ENCODE peak calls at places on chromosome 10, in nine cellular contexts. J, B, A, Z, L, O, E, V and K are unnamed samples.

GRCh38 chr10:86946215-86947170 is 10.9 kb downstream of the MMRN2 start:
- DNase-seq in J (no peak), A (no peak), L (no peak), V (no peak), E (no peak), B (no peak), O (no peak), Z (no peak), K (no peak)

GRCh38 chr10:44974082-44974627 is 4.5 kb downstream of the DEPP1 start:
- DNase-seq in Z (no peak), L (no peak), E (peak), B (no peak), V (no peak), O (no peak), J (no peak), A (peak), K (peak)

GRCh38 chr10:96524745-96525144 is 11.0 kb upstream of the TLL2 start:
- DNase-seq in A (no peak), V (no peak), O (no peak), B (no peak), E (no peak), Z (no peak), J (no peak), L (no peak), K (no peak)

GRCh38 chr10:4721994-4722753 is 103.8 kb upstream of the AKR1E2 start:
- DNase-seq in B (no peak), V (no peak), L (peak), O (peak), E (no peak), A (no peak), Z (no peak), J (no peak), K (no peak)

GRCh38 chr10:14299516-14299915 is 31.2 kb downstream of the FRMD4A start:
- DNase-seq in V (no peak), O (no peak), B (no peak), A (no peak), L (no peak), E (no peak), Z (no peak), J (no peak), K (no peak)

GRCh38 chr10:130409346-130409745 is 273.2 kb downstream of the GLRX3 start:
- DNase-seq in A (no peak), E (no peak), V (no peak), J (no peak), B (no peak), L (no peak), O (no peak), Z (no peak), K (no peak)

GRCh38 chr10:33152146-33152545 is 182.3 kb downstream of the NRP1 start:
- DNase-seq in O (no peak), J (no peak), B (no peak), E (no peak), V (no peak), L (no peak), A (no peak), Z (no peak), K (no peak)

GRCh38 chr10:88865281-88865876 is 13.7 kb upstream of the ANKRD22 start:
- DNase-seq in L (peak), E (no peak), B (no peak), O (no peak), Z (no peak), J (no peak), V (no peak), A (no peak), K (peak)

GRCh38 chr10:123759496-123760070 is 93.4 kb downstream of the GPR26 start:
- DNase-seq in B (no peak), E (no peak), L (no peak), V (no peak), O (no peak), A (no peak), Z (no peak), J (no peak), K (no peak)

GRCh38 chr10:22252286-22252800 is 34.5 kb upstream of the EBLN1 start:
- DNase-seq in O (no peak), J (peak), L (peak), V (peak), Z (no peak), B (peak), E (peak), A (peak), K (peak)

GRCh38 chr10:96991313-96991841 is 159.3 kb downstream of the LCOR start:
- DNase-seq in J (no peak), L (peak), Z (no peak), E (no peak), B (no peak), A (no peak), V (no peak), O (peak), K (no peak)

GRCh38 chr10:110433740-110434139 is 64.0 kb upstream of the DUSP5 start:
- DNase-seq in A (no peak), Z (no peak), O (no peak), E (no peak), B (no peak), L (no peak), V (no peak), J (no peak), K (no peak)

GRCh38 chr10:110206988-110207804 is at the start of gene MXI1:
- DNase-seq in L (peak), V (no peak), B (peak), O (peak), E (peak), A (peak), J (peak), Z (no peak), K (peak)

GRCh38 chr10:130244928-130245495 is 108.8 kb downstream of the GLRX3 start:
- DNase-seq in B (no peak), Z (no peak), J (no peak), O (no peak), A (no peak), L (no peak), V (no peak), E (no peak), K (no peak)

GRCh38 chr10:129095980-129096339 is 371.1 kb upstream of the MGMT start:
- DNase-seq in B (no peak), O (peak), L (no peak), J (no peak), A (no peak), V (no peak), E (no peak), Z (no peak), K (no peak)

GRCh38 chr10:97116534-97117162 is 69.1 kb downstream of the SLIT1 start:
- DNase-seq in O (no peak), Z (no peak), L (no peak), E (no peak), V (no peak), B (no peak), J (no peak), A (no peak), K (no peak)

GRCh38 chr10:78944658-78945333 is 124.0 kb upstream of the ZMIZ1 start:
- DNase-seq in L (peak), J (peak), A (peak), V (no peak), E (peak), B (no peak), O (peak), Z (no peak), K (peak)

GRCh38 chr10:10665750-10666149 is 351.9 kb upstream of the CELF2 start:
- DNase-seq in E (no peak), B (no peak), A (no peak), Z (no peak), J (no peak), O (no peak), V (no peak), L (no peak), K (no peak)

GRCh38 chr10:88108115-88108610 is 244.7 kb downstream of the PTEN start:
- DNase-seq in Z (no peak), V (no peak), L (no peak), B (no peak), J (no peak), O (no peak), A (no peak), E (no peak), K (peak)

GRCh38 chr10:112140110-112140755 is 43.3 kb downstream of the GPAM start:
- DNase-seq in J (peak), O (peak), B (peak), E (peak), L (peak), V (peak), A (peak), Z (peak), K (peak)

GRCh38 chr10:116026315-116026714 is 246.7 kb downstream of the GFRA1 start:
- DNase-seq in E (no peak), O (no peak), B (no peak), V (no peak), J (no peak), A (no peak), Z (no peak), L (no peak), K (no peak)

GRCh38 chr10:78757542-78757941 is 311.2 kb upstream of the ZMIZ1 start:
- DNase-seq in A (no peak), E (peak), O (peak), Z (no peak), B (no peak), V (no peak), J (no peak), L (peak), K (peak)

GRCh38 chr10:37146443-37146842 is 21.0 kb downstream of the ANKRD30A start:
- DNase-seq in E (no peak), Z (no peak), J (no peak), O (no peak), B (no peak), L (no peak), A (no peak), V (no peak), K (peak)

GRCh38 chr10:47458466-47459154 is 25.3 kb downstream of the ANXA8 start:
- DNase-seq in A (no peak), V (no peak), L (peak), O (peak), Z (no peak), B (no peak), J (no peak), E (no peak), K (no peak)

GRCh38 chr10:660980-661890 is 28.2 kb downstream of the DIP2C start:
- DNase-seq in J (no peak), L (peak), O (no peak), A (peak), Z (no peak), B (no peak), E (no peak), V (no peak), K (no peak)

GRCh38 chr10:47326927-47327330 is 4.7 kb downstream of the GDF2 start:
- DNase-seq in Z (no peak), O (no peak), J (no peak), L (no peak), B (no peak), A (peak), E (no peak), V (no peak), K (no peak)